ENCODE peak calls at places on chromosome 1, in seven cellular contexts. U, O, D, F, T, Y and K are unnamed samples.

GRCh38 chr1:46444466-46444865 is 45.2 kb upstream of the DMBX1 start:
- DNase-seq in U (no peak), O (no peak), D (no peak), F (no peak), T (no peak), Y (no peak), K (no peak)

GRCh38 chr1:200116324-200116723 is 88.8 kb downstream of the NR5A2 start:
- DNase-seq in U (no peak), O (no peak), D (no peak), F (no peak), T (no peak), Y (no peak), K (no peak)

GRCh38 chr1:5768014-5768413 is 224.2 kb downstream of the NPHP4 start:
- DNase-seq in U (no peak), O (no peak), D (peak; percentile 16), F (peak; percentile 44), T (no peak), Y (no peak), K (no peak)

GRCh38 chr1:203113308-203113707 is 14.2 kb upstream of the ADORA1 start:
- DNase-seq in U (no peak), O (no peak), D (no peak), F (no peak), T (no peak), Y (no peak), K (no peak)

GRCh38 chr1:207711285-207711684 is 40.6 kb upstream of the CD46 start:
- DNase-seq in U (peak; percentile 20), O (no peak), D (no peak), F (no peak), T (no peak), Y (peak; percentile 18), K (no peak)

GRCh38 chr1:87129606-87130005 is 199.1 kb upstream of the LMO4 start:
- DNase-seq in U (peak; percentile 52), O (peak; percentile 44), D (no peak), F (no peak), T (no peak), Y (no peak), K (no peak)

GRCh38 chr1:177981186-177981585 is 11.3 kb upstream of the SEC16B start:
- DNase-seq in U (no peak), O (no peak), D (no peak), F (no peak), T (no peak), Y (no peak), K (no peak)

GRCh38 chr1:56527548-56528302 is 51.6 kb downstream of the PLPP3 start:
- DNase-seq in U (peak; percentile 33), O (no peak), D (no peak), F (no peak), T (no peak), Y (no peak), K (peak; percentile 85)

GRCh38 chr1:46284597-46285564 is 18.5 kb downstream of the LRRC41 start:
- DNase-seq in U (peak; percentile 18), O (peak; percentile 53), D (no peak), F (no peak), T (peak; percentile 44), Y (peak; percentile 82), K (no peak)

GRCh38 chr1:152442765-152443164 is 28.7 kb upstream of the CRNN start:
- DNase-seq in U (peak; percentile 8), O (peak; percentile 70), D (no peak), F (no peak), T (no peak), Y (no peak), K (no peak)
- H3K9me3 ChIP-seq in U (no peaks in the 10 kb centered on the region), O (no peaks in the 10 kb centered on the region), D (no peaks in the 10 kb centered on the region), F (no peaks in the 10 kb centered on the region), T (no peaks in the 10 kb centered on the region), Y (no peaks in the 10 kb centered on the region), K (no peaks in the 10 kb centered on the region)

GRCh38 chr1:167800241-167800640 is 78.5 kb downstream of the MPZL1 start:
- DNase-seq in U (no peak), O (peak; percentile 15), D (no peak), F (no peak), T (no peak), Y (no peak), K (no peak)
- H3K4me3 ChIP-seq in U (no peak overlapping the region), O (no peak overlapping the region), D (no peak overlapping the region), F (no peak overlapping the region), T (no peak overlapping the region), Y (no peak overlapping the region), K (no peak overlapping the region)

GRCh38 chr1:2925291-2925690 is 96.0 kb upstream of the ACTRT2 start:
- DNase-seq in U (no peak), O (no peak), D (no peak), F (no peak), T (no peak), Y (no peak), K (no peak)
- H3K9me3 ChIP-seq in U (no peaks in the 10 kb centered on the region), O (no peaks in the 10 kb centered on the region), D (no peaks in the 10 kb centered on the region), F (peaks cover 11% of the 10 kb centered on the region), T (no peaks in the 10 kb centered on the region), Y (peaks cover 72% of the 10 kb centered on the region), K (no peaks in the 10 kb centered on the region)

DNA sequence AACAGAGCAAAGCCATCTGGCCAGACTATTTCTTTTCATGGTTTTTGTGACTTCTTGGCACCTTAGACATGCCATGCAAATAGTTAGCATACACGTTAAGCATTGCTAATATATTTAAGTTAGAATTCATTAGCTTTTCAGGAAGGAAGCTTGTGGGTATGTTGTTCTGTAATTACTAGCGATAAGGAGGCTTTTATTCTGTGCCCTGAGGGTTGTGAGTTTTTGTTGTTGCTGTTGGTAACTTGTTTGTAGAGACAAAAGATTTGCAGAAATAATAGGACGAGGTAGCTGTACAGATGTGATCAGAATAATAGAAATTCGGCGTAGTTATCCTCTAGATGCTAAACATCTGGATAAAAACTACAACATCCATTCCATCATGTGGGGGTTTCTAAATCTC is 305.3 kb downstream of the TM2D1 start:
- DNase-seq in U (no peak), O (no peak), D (no peak), F (no peak), T (no peak), Y (no peak), K (peak; percentile 4)
- H3K4me3 ChIP-seq in U (no peak overlapping the region), O (no peak overlapping the region), D (no peak overlapping the region), F (no peak overlapping the region), T (no peak overlapping the region), Y (no peak overlapping the region), K (no peak overlapping the region)

DNA sequence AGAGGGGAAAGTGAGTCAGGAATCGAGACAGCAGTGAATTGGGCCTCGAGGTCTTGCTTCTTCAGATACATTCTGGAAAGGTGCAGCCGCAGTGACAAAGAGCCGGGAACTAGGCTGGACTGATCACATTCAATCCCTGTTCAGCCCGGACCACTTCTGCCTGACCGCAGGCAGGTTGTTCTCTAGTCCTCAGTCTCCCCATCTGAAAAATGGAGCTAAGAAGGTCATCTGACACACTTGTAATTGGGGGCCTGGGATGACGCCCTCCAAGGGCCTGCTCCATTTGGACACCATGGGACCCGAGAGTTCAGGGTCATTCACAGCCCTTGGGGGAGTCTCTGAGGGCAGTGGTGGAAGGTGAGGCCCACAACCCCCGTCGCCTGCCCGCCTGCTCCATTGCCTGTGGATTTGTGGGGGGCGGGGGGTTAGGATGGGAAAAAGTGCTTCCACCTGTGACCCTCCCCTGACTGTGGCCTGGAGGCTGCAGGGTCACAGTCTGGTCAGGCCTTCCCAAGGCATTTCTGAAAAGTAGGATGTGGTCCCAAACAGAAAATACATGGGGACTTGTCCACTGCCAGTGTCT is 87.9 kb upstream of the CSF3R start:
- DNase-seq in U (no peak), O (no peak), D (no peak), F (peak; percentile 48), T (no peak), Y (no peak), K (no peak)
- H3K9me3 ChIP-seq in U (no peaks in the 10 kb centered on the region), O (no peaks in the 10 kb centered on the region), D (no peaks in the 10 kb centered on the region), F (no peaks in the 10 kb centered on the region), T (no peaks in the 10 kb centered on the region), Y (no peaks in the 10 kb centered on the region), K (no peaks in the 10 kb centered on the region)